ENCODE peak calls at places on chromosomes 11 and 22, in five cellular contexts. W is myocyte, S is fibroblast of pulmonary artery, U is globus pallidus, A is COR-L47. Z is an unnamed sample.
A peak's percentile ranks its signal among the peaks of the same experiment; 100 is the strongest.

GRCh38 chr11:61345954-61346814 is 13.2 kb downstream of the TKFC start:
- DNase-seq in A (no peak), S (no peak), W (no peak), U (no peak), Z (no peak)

GRCh38 chr11:88039512-88040496 is 135.4 kb downstream of the RAB38 start:
- DNase-seq in U (no peak), W (no peak), A (no peak), S (no peak), Z (no peak)

GRCh38 chr22:20013382-20013871 is 3.2 kb downstream of the ARVCF start:
- DNase-seq in A (peak; percentile 61), U (no peak), S (peak; percentile 53), W (peak; percentile 59), Z (no peak)

GRCh38 chr22:30992565-30992964 is 23.5 kb downstream of the TUG1 start:
- DNase-seq in A (no peak), U (no peak), S (no peak), W (no peak), Z (no peak)

GRCh38 chr22:36892292-36892691 is 21.1 kb upstream of the CSF2RB start:
- DNase-seq in A (no peak), W (no peak), U (no peak), S (peak; percentile 49), Z (no peak)

GRCh38 chr11:20250644-20251247 is 90.5 kb upstream of the DBX1 start:
- DNase-seq in S (no peak), A (no peak), W (no peak), U (no peak), Z (no peak)

GRCh38 chr22:22593964-22594656 is 35.0 kb upstream of the PRAME start:
- DNase-seq in A (no peak), W (peak; percentile 54), U (peak; percentile 5), S (peak; percentile 70), Z (peak; percentile 40)

GRCh38 chr11:115721309-115722007 is 217.2 kb upstream of the CADM1 start:
- DNase-seq in U (no peak), A (no peak), W (no peak), S (no peak), Z (no peak)

GRCh38 chr11:128207861-128208321 is 379.5 kb downstream of the ETS1 start:
- DNase-seq in S (peak; percentile 100), A (no peak), U (no peak), W (no peak), Z (no peak)

Z was measured in foreskin melanocyte.